ENCODE peak calls at places on chromosomes 4 and X, in five cellular contexts. C is spleen, O is breast epithelium, I is psoas muscle, N is right lobe of liver. J is an unnamed sample.

GRCh38 chr4:11976726-11977263 is 548.1 kb upstream of the HS3ST1 start:
- DNase-seq in C (no peak), O (no peak), I (no peak), N (no peak), J (no peak)

GRCh38 chr4:57064811-57065711 is 45.1 kb downstream of the IGFBP7 start:
- DNase-seq in C (no peak), O (peak; percentile 27), I (peak; percentile 63), N (no peak), J (no peak)

GRCh38 chrX:102883491-102883890 is 53.6 kb upstream of the RAB40AL start:
- DNase-seq in C (no peak), O (no peak), I (no peak), N (no peak), J (no peak)

GRCh38 chr4:128334256-128334655 is 46.6 kb upstream of the PGRMC2 start:
- DNase-seq in C (no peak), O (no peak), I (no peak), N (no peak), J (no peak)

GRCh38 chr4:10093801-10094552 is 22.6 kb downstream of the WDR1 start:
- DNase-seq in C (no peak), O (peak; percentile 88), I (peak; percentile 10), N (peak; percentile 43), J (no peak)

GRCh38 chr4:173917255-173917960 is 366.1 kb downstream of the FBXO8 start:
- DNase-seq in C (no peak), O (no peak), I (no peak), N (no peak), J (no peak)

GRCh38 chr4:155322782-155323181 is 54.0 kb downstream of the MAP9 start:
- DNase-seq in C (no peak), O (no peak), I (no peak), N (no peak), J (no peak)

GRCh38 chr4:113952452-113953029 is 26.9 kb downstream of the ARSJ start:
- DNase-seq in C (no peak), O (no peak), I (no peak), N (no peak), J (no peak)

GRCh38 chr4:20065952-20066351 is 185.8 kb upstream of the SLIT2 start:
- DNase-seq in C (no peak), O (no peak), I (no peak), N (no peak), J (no peak)

GRCh38 chrX:41350976-41351569 is 17.1 kb downstream of the DDX3X start:
- DNase-seq in C (no peak), O (no peak), I (no peak), N (no peak), J (no peak)

GRCh38 chr4:101818362-101818761 is 27.8 kb downstream of the BANK1 start:
- DNase-seq in C (no peak), O (no peak), I (no peak), N (no peak), J (no peak)

GRCh38 chr4:153222790-153223417 is 18.7 kb downstream of the TRIM2 start:
- DNase-seq in C (peak; percentile 81), O (no peak), I (peak; percentile 68), N (peak; percentile 85), J (peak; percentile 66)

GRCh38 chrX:26778320-26778888 is 562.4 kb downstream of the MAGEB5 start:
- DNase-seq in C (no peak), O (no peak), I (no peak), N (no peak), J (no peak)
- TF ChIP-seq CTCF in C (no peak), O (no peak), I (peak; percentile 20), N (peak; percentile 48), J (no peak)

DNA sequence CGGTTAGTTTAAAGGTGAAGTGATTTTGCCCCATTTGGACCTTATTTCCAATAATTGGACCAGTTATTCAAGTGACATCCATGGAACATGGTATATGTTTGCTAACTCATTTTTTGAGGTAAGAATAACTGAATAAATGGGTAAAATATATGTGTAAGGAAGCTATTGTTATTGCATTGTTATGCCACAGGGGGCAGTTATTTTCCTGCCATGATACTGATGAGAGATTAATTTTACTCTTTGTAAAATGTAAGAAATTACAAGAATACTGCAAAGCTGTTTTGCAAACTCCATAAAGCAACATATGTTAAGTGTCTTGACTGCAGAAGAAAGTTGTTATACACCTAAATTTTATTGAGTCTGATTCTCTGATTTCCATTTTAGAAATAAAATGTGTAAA is 114.0 kb downstream of the IL1RAPL1 start:
- DNase-seq in C (no peak), O (no peak), I (no peak), N (no peak), J (no peak)
- H3K4me3 ChIP-seq in C (no peak overlapping the region), O (no peak overlapping the region), I (no peak overlapping the region), N (no peak overlapping the region), J (no peak overlapping the region)

GRCh38 chr4:81260443-81261102 is 45.6 kb upstream of the PRKG2 start:
- DNase-seq in C (no peak), O (no peak), I (no peak), N (no peak), J (no peak)
- TF ChIP-seq CTCF in C (peak; percentile 14), O (no peak), I (no peak), N (no peak), J (peak; percentile 29)

GRCh38 chr4:38516194-38516593 is 147.8 kb upstream of the KLF3 start:
- DNase-seq in C (no peak), O (no peak), I (no peak), N (no peak), J (no peak)
- H3K4me3 ChIP-seq in C (no peak overlapping the region), O (no peak overlapping the region), I (no peak overlapping the region), N (no peak overlapping the region), J (no peak overlapping the region)

J was measured in dorsolateral prefrontal cortex.